ENCODE peak calls at places on chromosomes 3 and 15, in five cellular contexts. J is activated CD4-positive, alpha-beta T cell treated with anti-CD3 and anti-CD28 coated beads, Interleukin-2, amount 50 U/mL, for 4 hours; O is COR-L47; Q is T-cell; R is AG09309. T is an unnamed sample.

GRCh38 chr3:182697345-182697919 is 95.9 kb upstream of the ATP11B start:
- DNase-seq in J (no peak), O (peak), Q (no peak), R (no peak), T (no peak)

GRCh38 chr3:56683122-56683817 is at the start of gene TASOR:
- DNase-seq in R (peak), Q (peak), J (peak), O (peak), T (peak)

GRCh38 chr3:172159962-172160538 is 120.7 kb downstream of the FNDC3B start:
- DNase-seq in Q (no peak), R (no peak), O (no peak), J (no peak), T (no peak)

GRCh38 chr3:109818081-109818480 is 480.7 kb upstream of the DPPA4 start:
- DNase-seq in J (no peak), Q (no peak), O (no peak), R (no peak), T (no peak)

GRCh38 chr15:90115783-90116182 is 13.5 kb upstream of the IDH2 start:
- DNase-seq in R (no peak), J (no peak), Q (no peak), O (no peak), T (no peak)

GRCh38 chr3:77227567-77227966 is 187.7 kb downstream of the ROBO2 start:
- DNase-seq in R (no peak), J (no peak), O (no peak), Q (no peak), T (no peak)

GRCh38 chr3:38154625-38155255 is 10.6 kb upstream of the OXSR1 start:
- DNase-seq in Q (no peak), O (no peak), R (no peak), J (no peak), T (peak)

GRCh38 chr15:47787875-47788274 is 70.6 kb downstream of the SEMA6D start:
- DNase-seq in Q (no peak), J (no peak), R (no peak), O (no peak), T (no peak)

GRCh38 chr15:68586274-68586961 is 7.6 kb downstream of the CORO2B start:
- DNase-seq in R (peak), J (no peak), Q (no peak), O (no peak), T (peak)

GRCh38 chr3:45199837-45200648 is 26.0 kb downstream of the TMEM158 start:
- DNase-seq in R (peak), Q (no peak), J (no peak), O (no peak), T (peak)

GRCh38 chr15:55218068-55218467 is 21.3 kb upstream of the RSL24D1 start:
- DNase-seq in R (no peak), O (no peak), Q (no peak), J (no peak), T (no peak)

GRCh38 chr3:147421184-147421912 is 12.2 kb downstream of the ZIC1 start:
- DNase-seq in Q (no peak), O (no peak), J (no peak), R (no peak), T (no peak)

GRCh38 chr3:111737056-111737711 is 121.9 kb upstream of the PHLDB2 start:
- DNase-seq in Q (no peak), J (no peak), R (no peak), O (no peak), T (no peak)

GRCh38 chr15:101001056-101001455 is 81.9 kb downstream of the LRRK1 start:
- DNase-seq in Q (no peak), J (no peak), O (no peak), R (no peak), T (no peak)

GRCh38 chr3:104635872-104636580 is 730.7 kb upstream of the ALCAM start:
- DNase-seq in J (no peak), O (no peak), Q (no peak), R (no peak), T (no peak)

GRCh38 chr3:37223084-37223975 is 48.9 kb upstream of the LRRFIP2 start:
- DNase-seq in Q (no peak), O (no peak), J (no peak), R (no peak), T (peak)

GRCh38 chr15:69820819-69821218 is 276.9 kb downstream of the TLE3 start:
- DNase-seq in Q (no peak), R (no peak), O (no peak), J (no peak), T (no peak)

GRCh38 chr3:115100172-115100571 is 46.9 kb downstream of the ZBTB20 start:
- DNase-seq in Q (no peak), O (peak), J (no peak), R (peak), T (peak)

GRCh38 chr3:72485649-72486048 is 362.6 kb downstream of the SHQ1 start:
- DNase-seq in J (no peak), Q (no peak), R (no peak), O (no peak), T (no peak)

GRCh38 chr3:29280675-29281264 is at the start of gene RBMS3:
- DNase-seq in O (no peak), J (no peak), Q (no peak), R (peak), T (peak)

GRCh38 chr3:136819784-136820640 is 1.1 kb downstream of the SLC35G2 start:
- DNase-seq in Q (no peak), O (peak), J (peak), R (no peak), T (peak)

GRCh38 chr3:13219077-13219901 is 146.1 kb upstream of the IQSEC1 start:
- DNase-seq in O (no peak), R (no peak), J (no peak), Q (no peak), T (no peak)

GRCh38 chr15:75666823-75667501 is 19.2 kb downstream of the SNX33 start:
- DNase-seq in R (peak), O (no peak), J (no peak), Q (no peak), T (peak)

GRCh38 chr3:177427540-177427939 is 230.3 kb upstream of the TBL1XR1 start:
- DNase-seq in J (no peak), Q (no peak), R (no peak), O (no peak), T (no peak)

GRCh38 chr15:64623347-64624024 is 151.9 kb downstream of the RBPMS2 start:
- DNase-seq in Q (no peak), R (peak), O (no peak), J (peak), T (no peak)

GRCh38 chr15:31268911-31269784 is 57.5 kb upstream of the KLF13 start:
- DNase-seq in J (no peak), O (no peak), R (no peak), Q (no peak), T (no peak)

GRCh38 chr3:90011136-90011535 is 903.7 kb downstream of the EPHA3 start:
- DNase-seq in R (no peak), J (no peak), O (no peak), Q (no peak), T (no peak)

GRCh38 chr15:75431682-75432081 is 19.8 kb downstream of the SIN3A start:
- DNase-seq in Q (no peak), R (no peak), O (no peak), J (no peak), T (no peak)

GRCh38 chr3:32177702-32178198 is 60.7 kb upstream of the CMTM8 start:
- DNase-seq in O (peak), Q (no peak), J (peak), R (peak), T (peak)

GRCh38 chr3:119305271-119305670 is 11.1 kb downstream of the ARHGAP31 start:
- DNase-seq in O (no peak), J (no peak), Q (no peak), R (no peak), T (no peak)

GRCh38 chr15:46441294-46442062 is 806.6 kb downstream of the SQOR start:
- DNase-seq in R (no peak), J (no peak), Q (no peak), O (no peak), T (no peak)

GRCh38 chr3:62289922-62290321 is 83.4 kb downstream of the FEZF2 start:
- DNase-seq in J (no peak), R (no peak), O (no peak), Q (no peak), T (no peak)

T was measured in Calu3.